ENCODE peak calls at places on chromosomes 2 and 18, in ten cellular contexts. M is HL-60; Y is HFFc6; I is NCI-H1694 treated with DMSO at 0.1 percent for 48 hours; J is H7; C is stimulated activated CD4-positive, alpha-beta T cell treated with anti-CD3 and anti-CD28 coated beads, TNF-alpha, amount 100 ng/mL, for 1 hour; H is activated T-helper 1 cell treated with anti-CD3 and anti-CD28 coated beads, Interleukin-2, amount 50 U/mL, for 16 hours; U is heart left ventricle; F is T-helper 1 cell; R is Peyer's patch. O is an unnamed sample.

GRCh38 chr2:241584446-241584845 is 25.9 kb downstream of the BOK start:
- DNase-seq in M (peak; percentile 6), Y (peak; percentile 65), I (no peak), J (no peak), C (no peak), H (no peak), U (no peak), F (no peak), R (no peak), O (no peak)

GRCh38 chr2:114642371-114642770 is 199.9 kb downstream of the DPP10 start:
- DNase-seq in M (no peak), Y (no peak), I (no peak), J (no peak), C (no peak), H (no peak), U (no peak), F (no peak), R (no peak), O (no peak)

GRCh38 chr2:241412144-241412543 is 56.1 kb downstream of the FARP2 start:
- DNase-seq in M (no peak), Y (peak; percentile 72), I (no peak), J (no peak), C (no peak), H (no peak), U (no peak), F (no peak), R (no peak), O (peak; percentile 66)

GRCh38 chr18:2906522-2907458 is 60.0 kb downstream of the EMILIN2 start:
- DNase-seq in M (peak; percentile 39), Y (no peak), I (no peak), J (peak; percentile 93), C (no peak), H (peak; percentile 46), U (peak; percentile 35), F (peak; percentile 17), R (peak; percentile 71), O (peak; percentile 70)

GRCh38 chr2:144414324-144414845 is 105.5 kb downstream of the ZEB2 start:
- DNase-seq in M (peak; percentile 90), Y (peak; percentile 79), I (no peak), J (no peak), C (no peak), H (no peak), U (no peak), F (no peak), R (no peak), O (no peak)

GRCh38 chr2:191557841-191558240 is 120.1 kb upstream of the NABP1 start:
- DNase-seq in M (no peak), Y (no peak), I (no peak), J (no peak), C (no peak), H (no peak), U (no peak), F (no peak), R (no peak), O (no peak)

GRCh38 chr2:164621761-164622105 is 451 bp upstream of the GRB14 start:
- DNase-seq in M (no peak), Y (no peak), I (peak; percentile 31), J (no peak), C (no peak), H (no peak), U (no peak), F (no peak), R (no peak), O (peak; percentile 8)

GRCh38 chr2:235634435-235635152 is 140.8 kb downstream of the AGAP1 start:
- DNase-seq in M (no peak), Y (peak; percentile 56), I (no peak), J (no peak), C (no peak), H (no peak), U (no peak), F (no peak), R (no peak), O (no peak)

GRCh38 chr2:25389161-25389560 is 47.4 kb upstream of the DNMT3A start:
- DNase-seq in M (no peak), Y (no peak), I (no peak), J (no peak), C (no peak), H (no peak), U (no peak), F (no peak), R (no peak), O (no peak)

GRCh38 chr2:76642122-76642521 is 880.1 kb downstream of the LRRTM4 start:
- DNase-seq in M (no peak), Y (no peak), I (no peak), J (peak; percentile 23), C (no peak), H (no peak), U (no peak), F (no peak), R (no peak), O (no peak)

GRCh38 chr2:105005601-105006000 is 32.3 kb upstream of the MRPS9 start:
- DNase-seq in M (no peak), Y (no peak), I (no peak), J (no peak), C (no peak), H (no peak), U (no peak), F (no peak), R (no peak), O (no peak)

GRCh38 chr18:50143295-50143694 is 51.7 kb downstream of the MYO5B start:
- DNase-seq in M (no peak), Y (no peak), I (no peak), J (peak; percentile 37), C (no peak), H (no peak), U (no peak), F (no peak), R (no peak), O (no peak)

O was measured in transverse colon.